ENCODE peak calls at places on chromosomes 1 and 21, in six cellular contexts. C, W, E, H, S and O are unnamed samples.
A peak's percentile ranks its signal among the peaks of the same experiment; 100 is the strongest.

GRCh38 chr1:28129150-28129549 is 40.7 kb upstream of the EYA3 start:
- DNase-seq in C (no peak), W (peak; percentile 43), E (peak; percentile 80), H (peak; percentile 89), S (peak; percentile 63), O (no peak)

GRCh38 chr1:6348511-6349191 is 44.9 kb downstream of the ACOT7 start:
- DNase-seq in C (no peak), W (no peak), E (no peak), H (peak; percentile 90), S (no peak), O (no peak)

GRCh38 chr1:54080598-54081049 is 27.2 kb downstream of the TCEANC2 start:
- DNase-seq in C (no peak), W (peak; percentile 24), E (no peak), H (no peak), S (no peak), O (no peak)

GRCh38 chr21:16851054-16851453 is 661.8 kb upstream of the CXADR start:
- DNase-seq in C (no peak), W (no peak), E (no peak), H (no peak), S (no peak), O (no peak)

GRCh38 chr21:46223217-46223616 is 5.4 kb downstream of the LSS start:
- DNase-seq in C (no peak), W (no peak), E (no peak), H (no peak), S (no peak), O (peak; percentile 16)

GRCh38 chr1:179055930-179056329 is 25.9 kb upstream of the TOR3A start:
- DNase-seq in C (no peak), W (no peak), E (no peak), H (no peak), S (no peak), O (no peak)

GRCh38 chr1:111656093-111657017 is 36.8 kb downstream of the RAP1A start:
- DNase-seq in C (peak; percentile 1), W (peak; percentile 71), E (no peak), H (peak; percentile 42), S (peak; percentile 57), O (peak; percentile 47)

GRCh38 chr1:175146535-175147213 is 45.9 kb downstream of the KIAA0040 start:
- DNase-seq in C (peak; percentile 65), W (peak; percentile 64), E (peak; percentile 81), H (peak; percentile 29), S (peak; percentile 63), O (peak; percentile 96)

GRCh38 chr1:17686258-17686657 is 68.9 kb upstream of the ACTL8 start:
- DNase-seq in C (no peak), W (no peak), E (no peak), H (no peak), S (no peak), O (no peak)

GRCh38 chr1:72285074-72285425 is 2.7 kb upstream of the NEGR1 start:
- DNase-seq in C (no peak), W (no peak), E (no peak), H (no peak), S (no peak), O (no peak)

GRCh38 chr1:74733616-74734484 is 898 bp downstream of the TYW3 start:
- DNase-seq in C (peak; percentile 54), W (peak; percentile 72), E (no peak), H (peak; percentile 75), S (peak; percentile 54), O (no peak)

GRCh38 chr1:170885551-170885950 is 49.8 kb upstream of the MROH9 start:
- DNase-seq in C (no peak), W (no peak), E (no peak), H (peak; percentile 20), S (no peak), O (no peak)

GRCh38 chr21:17673261-17674020 is 60.7 kb upstream of the BTG3 start:
- DNase-seq in C (no peak), W (no peak), E (no peak), H (peak; percentile 45), S (no peak), O (no peak)

GRCh38 chr1:237938553-237938952 is 47.8 kb upstream of the ZP4 start:
- DNase-seq in C (no peak), W (no peak), E (no peak), H (no peak), S (no peak), O (peak; percentile 83)

GRCh38 chr1:25024631-25025350 is 94.7 kb upstream of the RUNX3 start:
- DNase-seq in C (no peak), W (no peak), E (peak; percentile 69), H (no peak), S (no peak), O (no peak)

GRCh38 chr1:25021586-25022215 is 91.6 kb upstream of the RUNX3 start:
- DNase-seq in C (no peak), W (no peak), E (no peak), H (no peak), S (no peak), O (no peak)

GRCh38 chr1:25022361-25023189 is 92.5 kb upstream of the RUNX3 start:
- DNase-seq in C (no peak), W (peak; percentile 100), E (peak; percentile 93), H (peak; percentile 97), S (peak; percentile 59), O (peak; percentile 93)

GRCh38 chr1:25023826-25024225 is 93.8 kb upstream of the RUNX3 start:
- DNase-seq in C (no peak), W (no peak), E (peak; percentile 36), H (no peak), S (no peak), O (no peak)

GRCh38 chr1:25023190-25023578 is 93.1 kb upstream of the RUNX3 start:
- DNase-seq in C (no peak), W (no peak), E (no peak), H (no peak), S (no peak), O (no peak)
- H3K4me3 ChIP-seq in C (no peak overlapping the region), W (no peak overlapping the region), E (no peak overlapping the region), H (no peak overlapping the region), S (peak overlapping the region; percentile 17), O (no peak overlapping the region)

GRCh38 chr21:34809822-34810221 is 141.0 kb downstream of the CLIC6 start:
- DNase-seq in C (no peak), W (no peak), E (no peak), H (no peak), S (no peak), O (no peak)
- H3K27ac ChIP-seq in C (no peak overlapping the region), W (no peak overlapping the region), E (no peak overlapping the region), H (peak overlapping the region; percentile 3), S (no peak overlapping the region), O (no peak overlapping the region)

GRCh38 chr21:41781047-41781405 is 14.2 kb upstream of the RIPK4 start:
- DNase-seq in C (no peak), W (no peak), E (no peak), H (no peak), S (no peak), O (no peak)
- H3K9ac ChIP-seq in C (no peak overlapping the region), W (no peak overlapping the region), E (no peak overlapping the region), H (no peak overlapping the region), S (no peak overlapping the region), O (no peak overlapping the region)

GRCh38 chr1:160658162-160658955 is 11.5 kb upstream of the SLAMF1 start:
- DNase-seq in C (no peak), W (no peak), E (no peak), H (no peak), S (no peak), O (peak; percentile 67)
- H3K4me3 ChIP-seq in C (no peak overlapping the region), W (no peak overlapping the region), E (no peak overlapping the region), H (no peak overlapping the region), S (no peak overlapping the region), O (peak overlapping the region; percentile 14)

GRCh38 chr1:232764458-232765231 is 40.6 kb upstream of the MAP10 start:
- DNase-seq in C (no peak), W (no peak), E (no peak), H (no peak), S (no peak), O (no peak)
- H3K27ac ChIP-seq in C (no peak overlapping the region), W (no peak overlapping the region), E (no peak overlapping the region), H (no peak overlapping the region), S (no peak overlapping the region), O (no peak overlapping the region)

GRCh38 chr1:42852608-42852980 is 6.2 kb downstream of the ZNF691 start:
- DNase-seq in C (no peak), W (peak; percentile 8), E (no peak), H (no peak), S (no peak), O (no peak)
- H3K9ac ChIP-seq in C (no peak overlapping the region), W (no peak overlapping the region), E (no peak overlapping the region), H (no peak overlapping the region), S (no peak overlapping the region), O (no peak overlapping the region)

GRCh38 chr21:25927195-25927880 is 192.6 kb downstream of the GABPA start:
- DNase-seq in C (no peak), W (peak; percentile 12), E (no peak), H (no peak), S (no peak), O (no peak)

GRCh38 chr21:25925936-25926335 is 191.2 kb downstream of the GABPA start:
- DNase-seq in C (no peak), W (peak; percentile 16), E (no peak), H (peak; percentile 61), S (no peak), O (no peak)

GRCh38 chr21:25929859-25930520 is 195.2 kb downstream of the GABPA start:
- DNase-seq in C (no peak), W (peak; percentile 71), E (no peak), H (peak; percentile 80), S (no peak), O (no peak)

DNA sequence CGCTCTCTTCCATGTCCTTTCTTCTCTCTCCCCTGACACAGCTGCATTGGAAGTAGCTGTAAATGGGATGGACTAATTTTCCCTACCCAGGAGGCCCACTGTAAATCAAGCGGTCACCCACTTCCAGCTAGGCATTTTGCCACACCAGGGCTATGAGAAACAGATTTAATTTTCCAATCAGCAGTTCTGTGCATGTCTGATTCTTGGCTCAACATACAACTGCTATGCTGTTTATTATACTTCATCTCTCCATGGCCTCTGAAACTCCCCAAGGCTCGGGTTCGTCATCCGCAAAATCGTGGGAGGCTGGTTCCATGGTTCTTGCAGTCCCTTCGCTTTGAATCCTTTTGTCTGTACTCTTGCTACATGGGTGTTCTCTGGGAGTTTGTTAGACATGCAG is 190.3 kb downstream of the GABPA start:
- DNase-seq in C (no peak), W (no peak), E (no peak), H (peak; percentile 43), S (no peak), O (no peak)
- H3K4me3 ChIP-seq in C (no peak overlapping the region), W (no peak overlapping the region), E (no peak overlapping the region), H (no peak overlapping the region), S (no peak overlapping the region), O (no peak overlapping the region)